ENCODE peak calls at places on chromosomes 13 and 19, in four cellular contexts. One of them, this sample, is unnamed.

GRCh38 chr19:12648088-12648487 is 18.5 kb downstream of the MAN2B1 start:
- DNase-seq in HL-60: no peak
- DNase-seq in choroid plexus epithelial cell: no peak
- DNase-seq in adrenal gland: peak; percentile 33
- DNase-seq in this sample: no peak

GRCh38 chr13:35714588-35714987 is 238.1 kb upstream of the MAB21L1 start:
- DNase-seq in choroid plexus epithelial cell: no peak
- DNase-seq in adrenal gland: no peak
- DNase-seq in HL-60: no peak
- DNase-seq in this sample: no peak

GRCh38 chr19:8206147-8207087 is 2.8 kb upstream of the CERS4 start:
- DNase-seq in adrenal gland: no peak
- DNase-seq in HL-60: no peak
- DNase-seq in choroid plexus epithelial cell: no peak
- DNase-seq in this sample: no peak

GRCh38 chr19:40594657-40595077 is 6.5 kb upstream of the LTBP4 start:
- DNase-seq in HL-60: no peak
- DNase-seq in choroid plexus epithelial cell: peak; percentile 39
- DNase-seq in adrenal gland: no peak
- DNase-seq in this sample: no peak

GRCh38 chr13:108508263-108508662 is 121.1 kb upstream of the MYO16 start:
- DNase-seq in adrenal gland: no peak
- DNase-seq in choroid plexus epithelial cell: peak; percentile 80
- DNase-seq in HL-60: no peak
- DNase-seq in this sample: peak; percentile 12

GRCh38 chr19:46759817-46760333 is 13.6 kb upstream of the STRN4 start:
- DNase-seq in HL-60: no peak
- DNase-seq in adrenal gland: peak; percentile 40
- DNase-seq in choroid plexus epithelial cell: peak; percentile 97
- DNase-seq in this sample: peak; percentile 94

GRCh38 chr13:41222259-41222852 is 28.0 kb upstream of the KBTBD7 start:
- DNase-seq in HL-60: peak; percentile 18
- DNase-seq in adrenal gland: peak; percentile 36
- DNase-seq in choroid plexus epithelial cell: peak; percentile 76
- DNase-seq in this sample: peak; percentile 60

GRCh38 chr13:48214519-48215121 is 18.4 kb upstream of the ITM2B start:
- DNase-seq in HL-60: no peak
- DNase-seq in choroid plexus epithelial cell: no peak
- DNase-seq in adrenal gland: no peak
- DNase-seq in this sample: no peak

GRCh38 chr19:50662442-50663279 is 13.4 kb downstream of the C19orf81 start:
- DNase-seq in HL-60: no peak
- DNase-seq in choroid plexus epithelial cell: no peak
- DNase-seq in adrenal gland: no peak
- DNase-seq in this sample: no peak

GRCh38 chr19:44476559-44477408 is 23.5 kb downstream of the ZNF180 start:
- DNase-seq in HL-60: no peak
- DNase-seq in adrenal gland: no peak
- DNase-seq in choroid plexus epithelial cell: peak; percentile 34
- DNase-seq in this sample: peak; percentile 17

GRCh38 chr19:19661675-19662251 is 1.7 kb downstream of the ATP13A1 start:
- DNase-seq in adrenal gland: no peak
- DNase-seq in choroid plexus epithelial cell: no peak
- DNase-seq in HL-60: peak; percentile 88
- DNase-seq in this sample: no peak

GRCh38 chr13:61768175-61768574 is 352.5 kb upstream of the PCDH20 start:
- DNase-seq in HL-60: no peak
- DNase-seq in adrenal gland: no peak
- DNase-seq in choroid plexus epithelial cell: no peak
- DNase-seq in this sample: peak; percentile 10

GRCh38 chr19:14322889-14323463 is 58.3 kb upstream of the ADGRE5 start:
- DNase-seq in adrenal gland: no peak
- DNase-seq in HL-60: no peak
- DNase-seq in choroid plexus epithelial cell: no peak
- DNase-seq in this sample: no peak

GRCh38 chr13:106377341-106377740 is 158.1 kb downstream of the EFNB2 start:
- DNase-seq in adrenal gland: no peak
- DNase-seq in choroid plexus epithelial cell: no peak
- DNase-seq in HL-60: no peak
- DNase-seq in this sample: no peak

GRCh38 chr13:79440958-79441553 is 35.0 kb upstream of the RBM26 start:
- DNase-seq in adrenal gland: no peak
- DNase-seq in choroid plexus epithelial cell: no peak
- DNase-seq in HL-60: no peak
- DNase-seq in this sample: no peak

GRCh38 chr19:48992571-48993174 is 436 bp downstream of the GYS1 start:
- DNase-seq in choroid plexus epithelial cell: no peak
- DNase-seq in adrenal gland: no peak
- DNase-seq in HL-60: no peak
- DNase-seq in this sample: no peak

GRCh38 chr13:41590643-41591042 is 133.3 kb downstream of the RGCC start:
- DNase-seq in choroid plexus epithelial cell: no peak
- DNase-seq in adrenal gland: no peak
- DNase-seq in HL-60: no peak
- DNase-seq in this sample: no peak

GRCh38 chr13:40456979-40457553 is 209.4 kb downstream of the FOXO1 start:
- DNase-seq in adrenal gland: no peak
- DNase-seq in HL-60: no peak
- DNase-seq in choroid plexus epithelial cell: no peak
- DNase-seq in this sample: no peak

GRCh38 chr13:80923907-80924306 is 583.0 kb upstream of the SPRY2 start:
- DNase-seq in HL-60: no peak
- DNase-seq in choroid plexus epithelial cell: peak; percentile 36
- DNase-seq in adrenal gland: no peak
- DNase-seq in this sample: peak; percentile 28

GRCh38 chr19:8005534-8006256 is at the start of gene ELAVL1:
- DNase-seq in adrenal gland: peak; percentile 88
- DNase-seq in HL-60: peak; percentile 80
- DNase-seq in choroid plexus epithelial cell: peak; percentile 92
- DNase-seq in this sample: peak; percentile 96

GRCh38 chr13:36344173-36344572 is 2.0 kb downstream of the SPART start:
- DNase-seq in adrenal gland: peak; percentile 45
- DNase-seq in choroid plexus epithelial cell: peak; percentile 89
- DNase-seq in HL-60: peak; percentile 90
- DNase-seq in this sample: no peak

DNA sequence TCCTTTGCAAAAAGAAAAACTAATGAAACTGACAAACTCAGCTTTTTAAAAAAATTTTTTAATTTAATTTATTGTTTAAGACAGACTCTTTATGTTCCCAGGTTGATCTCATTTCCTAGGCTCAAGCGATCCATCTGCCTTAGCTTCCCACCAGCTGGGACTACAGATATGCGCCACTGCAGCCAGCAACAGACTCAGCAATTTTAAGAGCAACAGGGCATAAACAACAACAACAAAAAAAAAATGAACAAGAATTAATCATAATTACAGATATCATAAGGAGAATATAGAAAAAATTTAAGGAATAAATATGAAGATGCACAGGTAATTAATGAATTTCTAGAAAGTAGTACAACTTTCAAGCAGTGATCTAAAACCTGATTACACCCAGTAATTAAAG is 1.5 kb downstream of the ZNF699 start:
- DNase-seq in HL-60: no peak
- DNase-seq in adrenal gland: no peak
- DNase-seq in choroid plexus epithelial cell: no peak
- DNase-seq in this sample: no peak
- H3K4me3 ChIP-seq in HL-60: no peak overlapping the region
- H3K4me3 ChIP-seq in adrenal gland: no peak overlapping the region
- H3K4me3 ChIP-seq in choroid plexus epithelial cell: peak overlapping the region; percentile 69
- H3K4me3 ChIP-seq in this sample: no peak overlapping the region

GRCh38 chr19:18161691-18162039 is 8.7 kb downstream of the PIK3R2 start:
- DNase-seq in adrenal gland: no peak
- DNase-seq in HL-60: no peak
- DNase-seq in choroid plexus epithelial cell: no peak
- DNase-seq in this sample: no peak
- H3K4me3 ChIP-seq in adrenal gland: no peak overlapping the region
- H3K4me3 ChIP-seq in HL-60: no peak overlapping the region
- H3K4me3 ChIP-seq in choroid plexus epithelial cell: peak overlapping the region; percentile 43
- H3K4me3 ChIP-seq in this sample: no peak overlapping the region

DNA sequence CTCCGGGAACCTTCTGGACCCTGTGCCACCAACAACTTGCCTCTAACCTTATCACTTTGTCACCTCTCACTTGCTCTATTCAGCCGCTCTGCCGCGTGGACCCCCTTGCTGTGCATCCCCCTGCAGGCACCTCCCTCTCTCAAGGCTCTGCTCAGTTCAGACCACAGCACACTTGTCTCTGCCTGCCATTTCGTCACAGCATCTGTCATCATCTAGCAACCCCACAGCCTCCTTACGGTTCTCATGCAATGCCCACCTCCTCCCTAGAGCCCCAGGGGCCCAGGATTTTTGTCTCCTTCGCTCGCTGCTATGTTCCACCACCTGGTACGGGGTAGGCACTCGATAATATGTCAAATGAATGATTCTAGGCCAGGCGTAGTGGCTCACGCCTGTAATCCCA is 4.8 kb downstream of the HAUS8 start:
- DNase-seq in choroid plexus epithelial cell: no peak
- DNase-seq in adrenal gland: no peak
- DNase-seq in HL-60: no peak
- DNase-seq in this sample: no peak
- H3K4me3 ChIP-seq in choroid plexus epithelial cell: no peak overlapping the region
- H3K4me3 ChIP-seq in adrenal gland: no peak overlapping the region
- H3K4me3 ChIP-seq in HL-60: no peak overlapping the region
- H3K4me3 ChIP-seq in this sample: no peak overlapping the region

GRCh38 chr19:58345558-58345957 is 7.7 kb downstream of the A1BG start:
- DNase-seq in adrenal gland: no peak
- DNase-seq in HL-60: no peak
- DNase-seq in choroid plexus epithelial cell: no peak
- DNase-seq in this sample: no peak

GRCh38 chr19:58350871-58351557 is 2.3 kb downstream of the A1BG start:
- DNase-seq in choroid plexus epithelial cell: no peak
- DNase-seq in adrenal gland: no peak
- DNase-seq in HL-60: no peak
- DNase-seq in this sample: no peak

GRCh38 chr19:58350001-58350801 is 3.1 kb downstream of the A1BG start:
- DNase-seq in adrenal gland: no peak
- DNase-seq in choroid plexus epithelial cell: peak; percentile 27
- DNase-seq in HL-60: no peak
- DNase-seq in this sample: peak; percentile 41

GRCh38 chr19:58349590-58349989 is 3.7 kb downstream of the A1BG start:
- DNase-seq in adrenal gland: no peak
- DNase-seq in choroid plexus epithelial cell: no peak
- DNase-seq in HL-60: no peak
- DNase-seq in this sample: no peak

GRCh38 chr19:58346961-58347929 is 6.0 kb downstream of the A1BG start:
- DNase-seq in choroid plexus epithelial cell: peak; percentile 67
- DNase-seq in HL-60: peak; percentile 72
- DNase-seq in adrenal gland: no peak
- DNase-seq in this sample: peak; percentile 77
- H3K4me3 ChIP-seq in choroid plexus epithelial cell: peak overlapping the region; percentile 87
- H3K4me3 ChIP-seq in HL-60: peak overlapping the region; percentile 59
- H3K4me3 ChIP-seq in adrenal gland: peak overlapping the region; percentile 13
- H3K4me3 ChIP-seq in this sample: peak overlapping the region; percentile 53

GRCh38 chr13:110965755-110966134 is 50.9 kb upstream of the ANKRD10 start:
- DNase-seq in choroid plexus epithelial cell: no peak
- DNase-seq in HL-60: no peak
- DNase-seq in adrenal gland: no peak
- DNase-seq in this sample: no peak

GRCh38 chr13:110964229-110965037 is 49.6 kb upstream of the ANKRD10 start:
- DNase-seq in adrenal gland: no peak
- DNase-seq in HL-60: no peak
- DNase-seq in choroid plexus epithelial cell: no peak
- DNase-seq in this sample: no peak

GRCh38 chr13:110961959-110962358 is 47.1 kb upstream of the ANKRD10 start:
- DNase-seq in choroid plexus epithelial cell: no peak
- DNase-seq in adrenal gland: no peak
- DNase-seq in HL-60: no peak
- DNase-seq in this sample: no peak

GRCh38 chr13:110963554-110963970 is 48.7 kb upstream of the ANKRD10 start:
- DNase-seq in HL-60: no peak
- DNase-seq in choroid plexus epithelial cell: no peak
- DNase-seq in adrenal gland: no peak
- DNase-seq in this sample: no peak

GRCh38 chr13:110965038-110965754 is 50.3 kb upstream of the ANKRD10 start:
- DNase-seq in choroid plexus epithelial cell: peak; percentile 43
- DNase-seq in adrenal gland: no peak
- DNase-seq in HL-60: peak; percentile 59
- DNase-seq in this sample: peak; percentile 34
- H3K4me3 ChIP-seq in choroid plexus epithelial cell: no peak overlapping the region
- H3K4me3 ChIP-seq in adrenal gland: no peak overlapping the region
- H3K4me3 ChIP-seq in HL-60: no peak overlapping the region
- H3K4me3 ChIP-seq in this sample: no peak overlapping the region

GRCh38 chr19:34277244-34277643 is 22.9 kb downstream of the GARRE1 start:
- DNase-seq in HL-60: no peak
- DNase-seq in choroid plexus epithelial cell: no peak
- DNase-seq in adrenal gland: no peak
- DNase-seq in this sample: no peak

GRCh38 chr19:34274827-34275625 is 20.7 kb downstream of the GARRE1 start:
- DNase-seq in HL-60: no peak
- DNase-seq in adrenal gland: no peak
- DNase-seq in choroid plexus epithelial cell: peak; percentile 91
- DNase-seq in this sample: no peak

GRCh38 chr19:34276614-34277013 is 22.3 kb downstream of the GARRE1 start:
- DNase-seq in choroid plexus epithelial cell: no peak
- DNase-seq in HL-60: no peak
- DNase-seq in adrenal gland: no peak
- DNase-seq in this sample: no peak

GRCh38 chr19:34275705-34276104 is 21.4 kb downstream of the GARRE1 start:
- DNase-seq in adrenal gland: no peak
- DNase-seq in choroid plexus epithelial cell: no peak
- DNase-seq in HL-60: no peak
- DNase-seq in this sample: no peak

GRCh38 chr19:34278783-34279182 is 24.4 kb downstream of the GARRE1 start:
- DNase-seq in HL-60: no peak
- DNase-seq in adrenal gland: no peak
- DNase-seq in choroid plexus epithelial cell: no peak
- DNase-seq in this sample: no peak
- H3K4me3 ChIP-seq in HL-60: no peak overlapping the region
- H3K4me3 ChIP-seq in adrenal gland: no peak overlapping the region
- H3K4me3 ChIP-seq in choroid plexus epithelial cell: no peak overlapping the region
- H3K4me3 ChIP-seq in this sample: no peak overlapping the region

GRCh38 chr13:75482820-75483079 is 781 bp upstream of the TBC1D4 start:
- DNase-seq in choroid plexus epithelial cell: no peak
- DNase-seq in adrenal gland: no peak
- DNase-seq in HL-60: no peak
- DNase-seq in this sample: no peak
- H3K4me3 ChIP-seq in choroid plexus epithelial cell: peak overlapping the region; percentile 78
- H3K4me3 ChIP-seq in adrenal gland: peak overlapping the region; percentile 85
- H3K4me3 ChIP-seq in HL-60: peak overlapping the region; percentile 63
- H3K4me3 ChIP-seq in this sample: peak overlapping the region; percentile 61

DNA sequence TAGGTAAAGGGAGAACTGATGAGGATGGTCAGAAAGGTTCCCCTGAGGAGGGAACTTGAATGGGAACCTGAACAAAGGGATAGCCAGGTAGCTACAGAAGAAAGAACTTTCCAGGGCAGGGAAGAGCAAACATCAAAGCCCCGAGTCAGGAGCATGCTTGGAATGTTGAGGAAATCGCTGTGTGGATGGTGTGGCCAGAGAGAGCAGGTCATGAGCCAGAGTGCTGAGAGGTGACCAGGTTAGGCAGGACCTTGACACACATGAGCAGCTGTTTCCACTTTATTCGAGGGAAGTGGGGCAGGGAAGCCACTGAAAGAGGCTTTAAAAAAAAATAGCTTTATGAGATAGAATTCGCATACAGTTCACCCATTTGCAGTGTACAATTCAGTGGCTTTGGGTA is 4.4 kb downstream of the RAB8A start:
- DNase-seq in HL-60: no peak
- DNase-seq in choroid plexus epithelial cell: no peak
- DNase-seq in adrenal gland: peak; percentile 23
- DNase-seq in this sample: no peak
- H3K4me3 ChIP-seq in HL-60: no peak overlapping the region
- H3K4me3 ChIP-seq in choroid plexus epithelial cell: no peak overlapping the region
- H3K4me3 ChIP-seq in adrenal gland: no peak overlapping the region
- H3K4me3 ChIP-seq in this sample: no peak overlapping the region

This sample was measured in cardiac muscle cell.